ENCODE peak calls at places on chromosomes 1 and 21, in seven cellular contexts. One of them, this sample, is unnamed. For H3K4me1, the result is how much of the 10 kb centered on the place peaks cover.

GRCh38 chr1:63799810-63800209 is 26.0 kb downstream of the ROR1 start:
- DNase-seq in cardiac muscle cell: peak
- DNase-seq in heart left ventricle: no peak
- DNase-seq in ascending aorta: no peak
- DNase-seq in transverse colon: no peak
- DNase-seq in ovary: peak
- DNase-seq in suprapubic skin: no peak
- DNase-seq in this sample: no peak

GRCh38 chr1:205672929-205673328 is 7.4 kb downstream of the SLC45A3 start:
- DNase-seq in transverse colon: no peak
- DNase-seq in suprapubic skin: no peak
- DNase-seq in heart left ventricle: no peak
- DNase-seq in cardiac muscle cell: no peak
- DNase-seq in ascending aorta: no peak
- DNase-seq in ovary: no peak
- DNase-seq in this sample: no peak

GRCh38 chr1:234216116-234216703 is 157.0 kb upstream of the COA6 start:
- DNase-seq in suprapubic skin: no peak
- DNase-seq in cardiac muscle cell: no peak
- DNase-seq in heart left ventricle: no peak
- DNase-seq in ascending aorta: no peak
- DNase-seq in transverse colon: no peak
- DNase-seq in ovary: no peak
- DNase-seq in this sample: no peak

GRCh38 chr1:234763910-234764309 is 153.9 kb upstream of the IRF2BP2 start:
- DNase-seq in heart left ventricle: no peak
- DNase-seq in transverse colon: no peak
- DNase-seq in ovary: no peak
- DNase-seq in suprapubic skin: no peak
- DNase-seq in ascending aorta: no peak
- DNase-seq in cardiac muscle cell: no peak
- DNase-seq in this sample: no peak

GRCh38 chr1:24318988-24319863 is at the start of gene GRHL3:
- DNase-seq in ovary: no peak
- DNase-seq in ascending aorta: no peak
- DNase-seq in cardiac muscle cell: no peak
- DNase-seq in suprapubic skin: no peak
- DNase-seq in transverse colon: peak
- DNase-seq in heart left ventricle: no peak
- DNase-seq in this sample: peak

GRCh38 chr1:16905856-16906702 is 10.3 kb downstream of the RNU1-2 start:
- DNase-seq in cardiac muscle cell: no peak
- DNase-seq in transverse colon: no peak
- DNase-seq in ovary: no peak
- DNase-seq in suprapubic skin: no peak
- DNase-seq in heart left ventricle: no peak
- DNase-seq in ascending aorta: no peak
- DNase-seq in this sample: no peak

GRCh38 chr1:32618673-32619221 is 31.6 kb downstream of the ZBTB8OS start:
- DNase-seq in suprapubic skin: no peak
- DNase-seq in transverse colon: no peak
- DNase-seq in cardiac muscle cell: peak
- DNase-seq in ascending aorta: no peak
- DNase-seq in ovary: no peak
- DNase-seq in heart left ventricle: no peak
- DNase-seq in this sample: peak

GRCh38 chr1:147719029-147719703 is 41.2 kb downstream of the GJA5 start:
- DNase-seq in suprapubic skin: no peak
- DNase-seq in cardiac muscle cell: no peak
- DNase-seq in transverse colon: peak
- DNase-seq in heart left ventricle: no peak
- DNase-seq in ascending aorta: no peak
- DNase-seq in ovary: no peak
- DNase-seq in this sample: peak

GRCh38 chr1:222918746-222919477 is 104.1 kb downstream of the DISP1 start:
- DNase-seq in ovary: no peak
- DNase-seq in heart left ventricle: no peak
- DNase-seq in transverse colon: no peak
- DNase-seq in suprapubic skin: no peak
- DNase-seq in ascending aorta: no peak
- DNase-seq in cardiac muscle cell: no peak
- DNase-seq in this sample: peak

GRCh38 chr1:201656670-201657032 is 117.7 kb downstream of the NAV1 start:
- DNase-seq in suprapubic skin: no peak
- DNase-seq in ovary: peak
- DNase-seq in cardiac muscle cell: peak
- DNase-seq in ascending aorta: no peak
- DNase-seq in heart left ventricle: peak
- DNase-seq in transverse colon: peak
- DNase-seq in this sample: no peak

GRCh38 chr1:7574121-7575040 is 196.7 kb upstream of the VAMP3 start:
- DNase-seq in ascending aorta: no peak
- DNase-seq in heart left ventricle: peak
- DNase-seq in suprapubic skin: no peak
- DNase-seq in ovary: no peak
- DNase-seq in cardiac muscle cell: no peak
- DNase-seq in transverse colon: no peak
- DNase-seq in this sample: no peak

GRCh38 chr21:31780944-31781343 is 49.0 kb upstream of the SCAF4 start:
- DNase-seq in ascending aorta: no peak
- DNase-seq in heart left ventricle: no peak
- DNase-seq in ovary: no peak
- DNase-seq in cardiac muscle cell: no peak
- DNase-seq in suprapubic skin: no peak
- DNase-seq in transverse colon: no peak
- DNase-seq in this sample: peak

GRCh38 chr1:206590025-206590834 is 22.0 kb downstream of the EIF2D start:
- DNase-seq in cardiac muscle cell: peak
- DNase-seq in ovary: no peak
- DNase-seq in transverse colon: no peak
- DNase-seq in heart left ventricle: no peak
- DNase-seq in ascending aorta: no peak
- DNase-seq in suprapubic skin: no peak
- DNase-seq in this sample: peak

GRCh38 chr1:76726251-76726650 is 141.0 kb upstream of the ST6GALNAC5 start:
- DNase-seq in ascending aorta: no peak
- DNase-seq in suprapubic skin: no peak
- DNase-seq in transverse colon: no peak
- DNase-seq in cardiac muscle cell: no peak
- DNase-seq in heart left ventricle: no peak
- DNase-seq in ovary: no peak
- DNase-seq in this sample: no peak

GRCh38 chr1:235650341-235651169 is 971 bp upstream of the GNG4 start:
- DNase-seq in ascending aorta: no peak
- DNase-seq in cardiac muscle cell: no peak
- DNase-seq in suprapubic skin: no peak
- DNase-seq in transverse colon: peak
- DNase-seq in heart left ventricle: no peak
- DNase-seq in ovary: peak
- DNase-seq in this sample: no peak

GRCh38 chr1:24294228-24294672 is 24.9 kb upstream of the GRHL3 start:
- DNase-seq in suprapubic skin: peak
- DNase-seq in ascending aorta: no peak
- DNase-seq in cardiac muscle cell: peak
- DNase-seq in transverse colon: peak
- DNase-seq in ovary: no peak
- DNase-seq in heart left ventricle: no peak
- DNase-seq in this sample: peak

GRCh38 chr1:25774921-25775774 is 24.8 kb upstream of the SELENON start:
- DNase-seq in heart left ventricle: no peak
- DNase-seq in ovary: no peak
- DNase-seq in transverse colon: peak
- DNase-seq in suprapubic skin: no peak
- DNase-seq in ascending aorta: no peak
- DNase-seq in cardiac muscle cell: no peak
- DNase-seq in this sample: no peak

GRCh38 chr1:25772692-25773245 is 27.2 kb upstream of the SELENON start:
- DNase-seq in suprapubic skin: no peak
- DNase-seq in ovary: no peak
- DNase-seq in cardiac muscle cell: no peak
- DNase-seq in transverse colon: no peak
- DNase-seq in ascending aorta: no peak
- DNase-seq in heart left ventricle: no peak
- DNase-seq in this sample: no peak

GRCh38 chr1:25773441-25774125 is 26.4 kb upstream of the SELENON start:
- DNase-seq in transverse colon: peak
- DNase-seq in suprapubic skin: no peak
- DNase-seq in ascending aorta: no peak
- DNase-seq in heart left ventricle: no peak
- DNase-seq in cardiac muscle cell: no peak
- DNase-seq in ovary: no peak
- DNase-seq in this sample: no peak

GRCh38 chr1:25772164-25772563 is 27.8 kb upstream of the SELENON start:
- DNase-seq in transverse colon: no peak
- DNase-seq in cardiac muscle cell: no peak
- DNase-seq in ovary: no peak
- DNase-seq in ascending aorta: no peak
- DNase-seq in suprapubic skin: no peak
- DNase-seq in heart left ventricle: no peak
- DNase-seq in this sample: no peak

GRCh38 chr1:25774206-25774804 is 25.7 kb upstream of the SELENON start:
- DNase-seq in ascending aorta: no peak
- DNase-seq in cardiac muscle cell: no peak
- DNase-seq in heart left ventricle: no peak
- DNase-seq in transverse colon: no peak
- DNase-seq in suprapubic skin: no peak
- DNase-seq in ovary: no peak
- DNase-seq in this sample: no peak
- H3K4me1 ChIP-seq in ascending aorta: under half
- H3K4me1 ChIP-seq in cardiac muscle cell: half or more
- H3K4me1 ChIP-seq in heart left ventricle: under half
- H3K4me1 ChIP-seq in transverse colon: under half
- H3K4me1 ChIP-seq in suprapubic skin: under half
- H3K4me1 ChIP-seq in ovary: under half
- H3K4me1 ChIP-seq in this sample: under half

DNA sequence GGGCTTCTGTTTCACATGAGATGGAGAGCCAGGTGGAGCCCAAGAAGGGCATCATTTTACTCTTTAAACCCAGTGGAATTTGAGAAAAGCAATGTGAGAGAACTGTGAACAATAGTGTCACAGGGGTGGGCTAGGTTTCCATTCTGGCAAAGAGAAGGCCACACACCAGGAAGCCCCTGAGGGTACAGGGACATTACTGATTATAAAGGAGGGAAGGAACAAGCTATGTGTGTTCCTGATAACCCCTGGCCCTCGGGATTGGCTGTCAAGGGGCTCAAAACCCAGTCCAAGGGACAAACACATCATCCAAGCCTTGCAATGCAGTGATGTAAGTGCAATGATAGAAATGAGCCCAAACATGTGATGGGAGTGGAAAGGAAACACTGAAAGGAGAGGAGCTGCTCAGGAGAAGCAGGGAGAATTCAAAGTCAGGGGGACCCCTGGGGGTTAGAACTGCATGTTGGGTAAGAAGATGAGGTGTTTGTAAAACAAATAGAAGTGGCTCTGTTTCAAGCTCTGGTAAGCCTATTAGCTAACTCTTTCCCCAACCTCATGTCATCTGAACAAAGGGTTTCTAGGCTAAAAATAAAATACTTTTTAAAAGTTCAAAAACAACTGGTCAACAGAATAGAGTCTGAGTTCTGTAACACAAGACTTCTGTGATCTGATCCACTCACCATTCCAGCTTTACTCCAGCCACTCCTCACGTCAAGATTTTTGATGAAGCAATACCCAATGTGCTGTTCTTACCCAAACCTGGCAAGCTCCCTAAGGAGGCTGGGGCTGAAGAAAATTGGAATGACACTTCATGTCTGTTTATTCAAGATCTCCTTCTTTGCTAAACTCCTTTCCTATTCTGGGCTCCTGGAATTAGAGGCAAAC is 51.1 kb upstream of the IL12RB2 start:
- DNase-seq in cardiac muscle cell: peak
- DNase-seq in transverse colon: no peak
- DNase-seq in suprapubic skin: peak
- DNase-seq in ovary: no peak
- DNase-seq in ascending aorta: no peak
- DNase-seq in heart left ventricle: no peak
- DNase-seq in this sample: no peak
- H3K4me1 ChIP-seq in cardiac muscle cell: under half
- H3K4me1 ChIP-seq in transverse colon: under half
- H3K4me1 ChIP-seq in suprapubic skin: under half
- H3K4me1 ChIP-seq in ovary: under half
- H3K4me1 ChIP-seq in ascending aorta: under half
- H3K4me1 ChIP-seq in heart left ventricle: under half
- H3K4me1 ChIP-seq in this sample: under half

DNA sequence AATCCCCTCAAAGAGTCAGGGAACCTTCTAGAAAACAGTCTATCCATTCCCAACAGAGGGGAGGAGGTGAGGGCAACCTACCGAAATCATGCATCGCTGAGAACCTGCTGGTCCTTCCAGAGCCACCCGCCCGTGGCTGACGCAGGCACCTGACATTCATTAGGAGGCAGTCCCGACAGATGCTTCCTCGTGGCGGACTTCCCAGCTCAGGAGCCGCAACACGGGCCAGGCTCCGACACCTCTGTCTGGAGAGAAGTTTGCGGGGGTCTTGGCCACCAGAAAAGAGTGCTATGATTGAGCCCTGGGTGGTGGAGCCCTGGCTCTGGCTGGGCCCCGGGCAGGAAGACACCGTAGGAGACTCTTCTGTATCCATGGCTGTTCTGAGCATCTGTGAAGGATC is 86.4 kb upstream of the ARHGEF16 start:
- DNase-seq in transverse colon: no peak
- DNase-seq in ovary: no peak
- DNase-seq in heart left ventricle: no peak
- DNase-seq in cardiac muscle cell: no peak
- DNase-seq in suprapubic skin: no peak
- DNase-seq in ascending aorta: no peak
- DNase-seq in this sample: no peak
- H3K4me1 ChIP-seq in transverse colon: under half
- H3K4me1 ChIP-seq in ovary: under half
- H3K4me1 ChIP-seq in heart left ventricle: under half
- H3K4me1 ChIP-seq in cardiac muscle cell: half or more
- H3K4me1 ChIP-seq in suprapubic skin: under half
- H3K4me1 ChIP-seq in ascending aorta: half or more
- H3K4me1 ChIP-seq in this sample: under half

DNA sequence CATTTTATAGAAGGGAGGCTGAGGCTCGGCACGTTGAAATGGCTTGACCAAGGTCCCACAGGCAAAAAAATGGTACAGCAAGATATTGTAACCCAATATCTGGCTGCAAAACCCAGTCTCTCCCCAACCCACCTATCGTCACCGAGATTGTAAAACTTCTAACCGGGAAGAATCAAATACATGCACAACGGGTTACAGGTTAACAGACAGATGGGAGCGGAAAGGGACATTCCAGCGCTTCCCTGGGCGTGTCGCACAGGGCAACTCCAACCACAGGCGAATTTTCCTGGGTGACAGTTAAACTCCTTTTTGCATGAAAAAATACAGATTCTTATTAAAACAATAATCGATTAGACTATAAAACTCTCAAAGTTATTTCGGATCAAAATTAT is 31.8 kb upstream of the JUN start:
- DNase-seq in heart left ventricle: no peak
- DNase-seq in suprapubic skin: no peak
- DNase-seq in ovary: no peak
- DNase-seq in transverse colon: peak
- DNase-seq in ascending aorta: no peak
- DNase-seq in cardiac muscle cell: no peak
- DNase-seq in this sample: no peak
- H3K4me1 ChIP-seq in heart left ventricle: half or more
- H3K4me1 ChIP-seq in suprapubic skin: half or more
- H3K4me1 ChIP-seq in ovary: under half
- H3K4me1 ChIP-seq in transverse colon: under half
- H3K4me1 ChIP-seq in ascending aorta: under half
- H3K4me1 ChIP-seq in cardiac muscle cell: under half
- H3K4me1 ChIP-seq in this sample: half or more